ENCODE peak calls at places on chromosomes 11 and 22, in four cellular contexts. V is HL-60, W is T follicular helper cell, E is LHCN-M2. F is an unnamed sample.

GRCh38 chr22:37782340-37783168 is 25.2 kb upstream of the GCAT start:
- DNase-seq in V (no peak), W (no peak), E (peak), F (peak)

GRCh38 chr11:14974723-14975587 is 2.8 kb upstream of the CALCA start:
- DNase-seq in V (peak), W (peak), E (peak), F (peak)

GRCh38 chr11:14081541-14082211 is 119.2 kb downstream of the SPON1 start:
- DNase-seq in V (no peak), W (no peak), E (no peak), F (no peak)

GRCh38 chr11:1523077-1523476 is 36.5 kb upstream of the MOB2 start:
- DNase-seq in V (no peak), W (no peak), E (no peak), F (no peak)

GRCh38 chr22:27867958-27868737 is 50.9 kb downstream of the PITPNB start:
- DNase-seq in V (no peak), W (no peak), E (no peak), F (no peak)

GRCh38 chr11:112470355-112470754 is 209.7 kb upstream of the PLET1 start:
- DNase-seq in V (no peak), W (no peak), E (no peak), F (peak)

GRCh38 chr22:39592104-39593060 is 21.8 kb downstream of the CACNA1I start:
- DNase-seq in V (no peak), W (no peak), E (peak), F (peak)

GRCh38 chr11:44939673-44940072 is 11.0 kb downstream of the TP53I11 start:
- DNase-seq in V (peak), W (no peak), E (no peak), F (peak)

GRCh38 chr11:72308226-72309073 is 64.5 kb upstream of the PHOX2A start:
- DNase-seq in V (no peak), W (no peak), E (no peak), F (peak)

GRCh38 chr11:118434123-118434552 is 2.2 kb upstream of the KMT2A start:
- DNase-seq in V (no peak), W (peak), E (no peak), F (no peak)

GRCh38 chr22:45585437-45585755 is 82.7 kb downstream of the FBLN1 start:
- DNase-seq in V (no peak), W (no peak), E (no peak), F (no peak)

GRCh38 chr11:2449548-2450320 is 4.9 kb downstream of the KCNQ1 start:
- DNase-seq in V (no peak), W (no peak), E (no peak), F (no peak)

GRCh38 chr11:116114198-116114651 is 610.0 kb upstream of the CADM1 start:
- DNase-seq in V (no peak), W (no peak), E (no peak), F (no peak)

GRCh38 chr11:75160880-75161279 is 10.0 kb downstream of the SLCO2B1 start:
- DNase-seq in V (no peak), W (no peak), E (no peak), F (no peak)

GRCh38 chr11:44711772-44712608 is 14.8 kb upstream of the TSPAN18 start:
- DNase-seq in V (no peak), W (no peak), E (no peak), F (no peak)

GRCh38 chr22:17777005-17777716 is 2.9 kb upstream of the BID start:
- DNase-seq in V (peak), W (peak), E (no peak), F (no peak)

GRCh38 chr11:115325523-115325922 is 178.7 kb downstream of the CADM1 start:
- DNase-seq in V (no peak), W (no peak), E (no peak), F (no peak)

GRCh38 chr22:20582171-20582511 is 74.7 kb downstream of the MED15 start:
- DNase-seq in V (no peak), W (no peak), E (no peak), F (no peak)

GRCh38 chr11:31531293-31531692 is 21.7 kb downstream of the ELP4 start:
- DNase-seq in V (no peak), W (no peak), E (no peak), F (no peak)

GRCh38 chr11:94183886-94184264 is 55.2 kb downstream of the PANX1 start:
- DNase-seq in V (peak), W (no peak), E (peak), F (peak)

GRCh38 chr22:46043816-46044717 is 67.1 kb upstream of the WNT7B start:
- DNase-seq in V (no peak), W (no peak), E (peak), F (no peak)

GRCh38 chr22:46613606-46613997 is 6.6 kb upstream of the GRAMD4 start:
- DNase-seq in V (peak), W (no peak), E (no peak), F (no peak)

GRCh38 chr22:38114484-38115398 is 4.3 kb upstream of the BAIAP2L2 start:
- DNase-seq in V (peak), W (peak), E (peak), F (peak)

GRCh38 chr11:119148855-119149370 is at the start of gene ABCG4:
- DNase-seq in V (no peak), W (no peak), E (no peak), F (no peak)

GRCh38 chr11:125625225-125625593 is 246 bp downstream of the CHEK1 start:
- DNase-seq in V (no peak), W (no peak), E (no peak), F (no peak)

GRCh38 chr11:7964873-7965272 is 374 bp downstream of the NLRP10 start:
- DNase-seq in V (no peak), W (no peak), E (peak), F (peak)

GRCh38 chr11:128728767-128729587 is 35.1 kb downstream of the FLI1 start:
- DNase-seq in V (peak), W (no peak), E (no peak), F (no peak)

GRCh38 chr22:24030186-24030702 is 19.1 kb downstream of the CABIN1 start:
- DNase-seq in V (no peak), W (no peak), E (no peak), F (no peak)

GRCh38 chr22:45911601-45912271 is 65.2 kb downstream of the WNT7B start:
- DNase-seq in V (peak), W (no peak), E (peak), F (no peak)

F was measured in HT1080.